ENCODE peak calls at places on chromosomes 13 and 19, in eight cellular contexts. Q is neuronal stem cell, W is hepatocyte, U is fibroblast of lung, E is IMR-90, X is keratinocyte, A is GM23248, S is trophoblast cell. H is an unnamed sample.

GRCh38 chr19:57239982-57240310 is 486 bp upstream of the ZNF805 start:
- DNase-seq in Q (no peak), W (no peak), U (peak; percentile 6), E (no peak), X (no peak), A (no peak), S (no peak), H (no peak)

GRCh38 chr13:105920375-105920774 is 615.1 kb downstream of the EFNB2 start:
- DNase-seq in Q (peak; percentile 58), W (peak; percentile 44), U (peak; percentile 98), E (peak; percentile 87), X (peak; percentile 17), A (peak; percentile 72), S (peak; percentile 62), H (no peak)

GRCh38 chr13:30346159-30346788 is 38.9 kb upstream of the KATNAL1 start:
- DNase-seq in Q (no peak), W (no peak), U (no peak), E (no peak), X (no peak), A (no peak), S (no peak), H (no peak)

GRCh38 chr13:98511435-98511834 is 65.5 kb downstream of the STK24 start:
- DNase-seq in Q (no peak), W (no peak), U (no peak), E (no peak), X (no peak), A (no peak), S (peak; percentile 14), H (no peak)

GRCh38 chr19:40229484-40229883 is 3.0 kb upstream of the CCNP start:
- DNase-seq in Q (no peak), W (no peak), U (no peak), E (peak; percentile 59), X (no peak), A (peak; percentile 80), S (peak; percentile 25), H (no peak)

GRCh38 chr19:6693056-6693471 is 23.1 kb upstream of the TNFSF14 start:
- DNase-seq in Q (no peak), W (no peak), U (no peak), E (no peak), X (no peak), A (no peak), S (no peak), H (no peak)

GRCh38 chr19:36115453-36116343 is at the start of gene TBCB:
- DNase-seq in Q (no peak), W (no peak), U (peak; percentile 27), E (peak; percentile 28), X (no peak), A (peak; percentile 61), S (no peak), H (peak; percentile 90)

GRCh38 chr13:20106751-20107150 is 54.1 kb downstream of the GJA3 start:
- DNase-seq in Q (no peak), W (no peak), U (no peak), E (no peak), X (no peak), A (no peak), S (no peak), H (peak; percentile 39)

GRCh38 chr13:40985596-40986327 is 33.4 kb downstream of the ELF1 start:
- DNase-seq in Q (no peak), W (no peak), U (no peak), E (no peak), X (no peak), A (no peak), S (no peak), H (no peak)

GRCh38 chr19:49558591-49558990 is 21.8 kb downstream of the NOSIP start:
- DNase-seq in Q (no peak), W (no peak), U (no peak), E (no peak), X (no peak), A (no peak), S (no peak), H (no peak)

GRCh38 chr13:74218291-74218690 is 84.1 kb upstream of the KLF12 start:
- DNase-seq in Q (no peak), W (no peak), U (no peak), E (no peak), X (no peak), A (no peak), S (no peak), H (no peak)

GRCh38 chr19:57338798-57339378 is 12.2 kb upstream of the ZNF304 start:
- DNase-seq in Q (no peak), W (no peak), U (peak; percentile 12), E (peak; percentile 66), X (no peak), A (peak; percentile 28), S (no peak), H (no peak)

GRCh38 chr19:48390188-48391099 is 907 bp downstream of the KDELR1 start:
- DNase-seq in Q (no peak), W (peak; percentile 88), U (peak; percentile 61), E (peak; percentile 49), X (no peak), A (peak; percentile 84), S (peak; percentile 74), H (peak; percentile 84)

GRCh38 chr13:101265934-101266333 is 150.4 kb downstream of the NALCN start:
- DNase-seq in Q (no peak), W (no peak), U (no peak), E (no peak), X (no peak), A (peak; percentile 33), S (no peak), H (no peak)

GRCh38 chr13:46582190-46582589 is 29.2 kb downstream of the LRCH1 start:
- DNase-seq in Q (no peak), W (no peak), U (no peak), E (no peak), X (no peak), A (no peak), S (no peak), H (no peak)

GRCh38 chr13:109755997-109756396 is 30.4 kb downstream of the IRS2 start:
- DNase-seq in Q (no peak), W (no peak), U (no peak), E (no peak), X (no peak), A (no peak), S (no peak), H (no peak)

GRCh38 chr13:38656699-38657098 is 30.2 kb upstream of the FREM2 start:
- DNase-seq in Q (no peak), W (no peak), U (no peak), E (no peak), X (no peak), A (no peak), S (no peak), H (peak; percentile 16)

GRCh38 chr13:34967851-34968562 is 25.9 kb downstream of the NBEA start:
- DNase-seq in Q (no peak), W (no peak), U (no peak), E (no peak), X (no peak), A (no peak), S (no peak), H (no peak)

GRCh38 chr19:5804516-5805464 is at the start of gene NRTN:
- DNase-seq in Q (peak; percentile 50), W (peak; percentile 75), U (no peak), E (no peak), X (no peak), A (no peak), S (peak; percentile 19), H (peak; percentile 82)

GRCh38 chr19:16588824-16589577 is 16.8 kb upstream of the SLC35E1 start:
- DNase-seq in Q (no peak), W (no peak), U (no peak), E (no peak), X (no peak), A (no peak), S (no peak), H (no peak)

GRCh38 chr13:26253262-26253786 is 605 bp upstream of the CDK8 start:
- DNase-seq in Q (no peak), W (no peak), U (no peak), E (no peak), X (no peak), A (no peak), S (no peak), H (no peak)
- H3K4me2 ChIP-seq in Q (peak overlapping the region; percentile 43), W (peak overlapping the region; percentile 84), U (peak overlapping the region; percentile 36), E (peak overlapping the region; percentile 66), X (peak overlapping the region; percentile 75), A (peak overlapping the region; percentile 64), S (peak overlapping the region; percentile 62), H (peak overlapping the region; percentile 80)

GRCh38 chr13:113813070-113813748 is 50.7 kb downstream of the GAS6 start:
- DNase-seq in Q (no peak), W (no peak), U (no peak), E (no peak), X (no peak), A (no peak), S (no peak), H (no peak)

GRCh38 chr13:113816248-113816924 is 47.5 kb downstream of the GAS6 start:
- DNase-seq in Q (no peak), W (no peak), U (no peak), E (peak; percentile 45), X (no peak), A (peak; percentile 51), S (no peak), H (no peak)

GRCh38 chr13:113813749-113814434 is 50.0 kb downstream of the GAS6 start:
- DNase-seq in Q (no peak), W (no peak), U (no peak), E (no peak), X (no peak), A (no peak), S (no peak), H (no peak)

GRCh38 chr13:113815151-113816058 is 48.5 kb downstream of the GAS6 start:
- DNase-seq in Q (no peak), W (no peak), U (no peak), E (no peak), X (no peak), A (no peak), S (peak; percentile 13), H (no peak)

GRCh38 chr13:113814435-113814821 is 49.4 kb downstream of the GAS6 start:
- DNase-seq in Q (no peak), W (no peak), U (no peak), E (peak; percentile 34), X (no peak), A (peak; percentile 46), S (no peak), H (no peak)
- H3K4me2 ChIP-seq in Q (no peak overlapping the region), W (no peak overlapping the region), U (no peak overlapping the region), E (no peak overlapping the region), X (no peak overlapping the region), A (no peak overlapping the region), S (no peak overlapping the region), H (peak overlapping the region; percentile 24)

GRCh38 chr19:47350599-47350998 is 1.5 kb downstream of the DHX34 start:
- DNase-seq in Q (no peak), W (no peak), U (no peak), E (no peak), X (no peak), A (peak; percentile 29), S (no peak), H (no peak)
- H3K4me2 ChIP-seq in Q (no peak overlapping the region), W (peak overlapping the region; percentile 87), U (no peak overlapping the region), E (no peak overlapping the region), X (peak overlapping the region; percentile 10), A (no peak overlapping the region), S (no peak overlapping the region), H (peak overlapping the region; percentile 91)

DNA sequence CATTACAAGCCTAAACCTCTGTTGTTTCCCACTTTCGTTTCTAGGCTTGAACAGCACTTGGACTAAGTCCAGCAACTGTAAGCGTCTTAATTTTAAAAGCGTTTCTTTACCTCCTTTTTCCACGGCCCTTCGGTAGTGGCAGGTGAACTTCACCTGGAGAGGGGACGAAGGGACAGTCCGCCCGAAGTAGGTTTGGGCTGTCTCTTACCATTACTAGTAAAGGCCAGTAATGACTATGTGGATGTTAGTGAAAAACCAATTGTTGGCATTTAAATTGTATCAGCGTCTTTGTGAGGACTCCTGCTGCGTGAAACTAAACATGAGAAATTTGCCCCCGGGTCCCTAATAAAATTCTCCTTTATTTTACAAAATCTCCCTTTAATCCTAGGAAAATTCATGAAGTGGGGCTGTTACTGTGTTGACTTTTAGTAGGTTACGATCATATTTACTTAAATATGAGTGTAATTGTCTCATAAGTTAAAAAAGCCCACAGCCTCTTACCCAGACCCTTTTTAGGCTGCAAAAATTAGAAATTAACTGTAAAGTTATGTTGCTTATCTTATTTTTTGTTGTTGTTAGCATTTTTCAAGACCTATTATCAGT is 981 bp downstream of the ITM2B start:
- DNase-seq in Q (no peak), W (peak; percentile 46), U (peak; percentile 75), E (peak; percentile 61), X (no peak), A (peak; percentile 78), S (peak; percentile 46), H (no peak)
- H3K4me2 ChIP-seq in Q (peak overlapping the region; percentile 54), W (peak overlapping the region; percentile 79), U (peak overlapping the region; percentile 69), E (peak overlapping the region; percentile 97), X (peak overlapping the region; percentile 88), A (peak overlapping the region; percentile 100), S (peak overlapping the region; percentile 58), H (peak overlapping the region; percentile 69)

H was measured in SK-N-SH.